ENCODE peak calls at places on chromosomes 6 and 20, in seven cellular contexts. One of them, this sample, is unnamed.

GRCh38 chr6:37074053-37074827 is 68.8 kb downstream of the FGD2 start:
- DNase-seq in GM12865: no peak
- DNase-seq in AG09319: no peak
- DNase-seq in cardiac fibroblast: peak
- DNase-seq in hepatocyte: peak
- DNase-seq in heart left ventricle: peak
- DNase-seq in fibroblast of lung: peak
- DNase-seq in this sample: no peak

GRCh38 chr6:107515955-107516354 is 26.0 kb downstream of the SOBP start:
- DNase-seq in GM12865: no peak
- DNase-seq in hepatocyte: no peak
- DNase-seq in heart left ventricle: no peak
- DNase-seq in AG09319: no peak
- DNase-seq in fibroblast of lung: no peak
- DNase-seq in cardiac fibroblast: no peak
- DNase-seq in this sample: no peak

GRCh38 chr6:54192993-54193392 is 81.8 kb downstream of the MLIP start:
- DNase-seq in hepatocyte: no peak
- DNase-seq in GM12865: no peak
- DNase-seq in AG09319: no peak
- DNase-seq in fibroblast of lung: peak
- DNase-seq in heart left ventricle: no peak
- DNase-seq in cardiac fibroblast: peak
- DNase-seq in this sample: no peak

GRCh38 chr20:61728786-61729365 is 336.8 kb downstream of the TAF4 start:
- DNase-seq in GM12865: no peak
- DNase-seq in cardiac fibroblast: no peak
- DNase-seq in hepatocyte: no peak
- DNase-seq in AG09319: no peak
- DNase-seq in heart left ventricle: no peak
- DNase-seq in fibroblast of lung: no peak
- DNase-seq in this sample: no peak

GRCh38 chr6:33886673-33887144 is 82.9 kb upstream of the MLN start:
- DNase-seq in hepatocyte: peak
- DNase-seq in GM12865: no peak
- DNase-seq in heart left ventricle: peak
- DNase-seq in fibroblast of lung: peak
- DNase-seq in cardiac fibroblast: peak
- DNase-seq in AG09319: no peak
- DNase-seq in this sample: no peak

GRCh38 chr20:31721408-31722332 is 998 bp downstream of the BCL2L1 start:
- DNase-seq in fibroblast of lung: no peak
- DNase-seq in AG09319: no peak
- DNase-seq in hepatocyte: no peak
- DNase-seq in GM12865: no peak
- DNase-seq in cardiac fibroblast: no peak
- DNase-seq in heart left ventricle: no peak
- DNase-seq in this sample: no peak

GRCh38 chr20:5531318-5532081 is 214.7 kb upstream of the PROKR2 start:
- DNase-seq in GM12865: no peak
- DNase-seq in fibroblast of lung: peak
- DNase-seq in heart left ventricle: no peak
- DNase-seq in hepatocyte: no peak
- DNase-seq in cardiac fibroblast: peak
- DNase-seq in AG09319: no peak
- DNase-seq in this sample: no peak

GRCh38 chr20:47164076-47164634 is 192.3 kb downstream of the ZMYND8 start:
- DNase-seq in heart left ventricle: no peak
- DNase-seq in GM12865: no peak
- DNase-seq in hepatocyte: no peak
- DNase-seq in fibroblast of lung: no peak
- DNase-seq in cardiac fibroblast: no peak
- DNase-seq in AG09319: no peak
- DNase-seq in this sample: no peak

GRCh38 chr6:37579444-37580067 is 79.9 kb upstream of the CCDC167 start:
- DNase-seq in cardiac fibroblast: no peak
- DNase-seq in fibroblast of lung: no peak
- DNase-seq in heart left ventricle: no peak
- DNase-seq in AG09319: no peak
- DNase-seq in hepatocyte: no peak
- DNase-seq in GM12865: no peak
- DNase-seq in this sample: no peak

GRCh38 chr6:108524528-108525218 is 36.0 kb upstream of the FOXO3 start:
- DNase-seq in heart left ventricle: no peak
- DNase-seq in cardiac fibroblast: no peak
- DNase-seq in AG09319: no peak
- DNase-seq in fibroblast of lung: no peak
- DNase-seq in hepatocyte: no peak
- DNase-seq in GM12865: no peak
- DNase-seq in this sample: no peak

GRCh38 chr20:38172344-38172743 is 7.3 kb upstream of the TGM2 start:
- DNase-seq in fibroblast of lung: no peak
- DNase-seq in hepatocyte: no peak
- DNase-seq in AG09319: no peak
- DNase-seq in cardiac fibroblast: peak
- DNase-seq in heart left ventricle: no peak
- DNase-seq in GM12865: no peak
- DNase-seq in this sample: no peak

GRCh38 chr20:59007758-59008511 is 881 bp upstream of the CTSZ start:
- DNase-seq in hepatocyte: no peak
- DNase-seq in heart left ventricle: peak
- DNase-seq in GM12865: peak
- DNase-seq in cardiac fibroblast: no peak
- DNase-seq in fibroblast of lung: no peak
- DNase-seq in AG09319: no peak
- DNase-seq in this sample: no peak

GRCh38 chr6:2970753-2971419 is 481 bp downstream of the SERPINB6 start:
- DNase-seq in heart left ventricle: peak
- DNase-seq in AG09319: no peak
- DNase-seq in cardiac fibroblast: peak
- DNase-seq in GM12865: peak
- DNase-seq in fibroblast of lung: peak
- DNase-seq in hepatocyte: peak
- DNase-seq in this sample: peak

GRCh38 chr6:30684386-30685156 is 1.9 kb downstream of the PPP1R18 start:
- DNase-seq in heart left ventricle: peak
- DNase-seq in hepatocyte: no peak
- DNase-seq in AG09319: no peak
- DNase-seq in GM12865: peak
- DNase-seq in cardiac fibroblast: peak
- DNase-seq in fibroblast of lung: peak
- DNase-seq in this sample: no peak

GRCh38 chr6:134074151-134074712 is 21.8 kb upstream of the SLC2A12 start:
- DNase-seq in fibroblast of lung: no peak
- DNase-seq in hepatocyte: no peak
- DNase-seq in GM12865: no peak
- DNase-seq in cardiac fibroblast: no peak
- DNase-seq in AG09319: no peak
- DNase-seq in heart left ventricle: no peak
- DNase-seq in this sample: no peak

GRCh38 chr6:23349521-23350147 is 776.4 kb upstream of the NRSN1 start:
- DNase-seq in GM12865: no peak
- DNase-seq in cardiac fibroblast: peak
- DNase-seq in AG09319: peak
- DNase-seq in fibroblast of lung: peak
- DNase-seq in hepatocyte: peak
- DNase-seq in heart left ventricle: no peak
- DNase-seq in this sample: peak

GRCh38 chr6:135145509-135145865 is 35.6 kb upstream of the MYB start:
- DNase-seq in hepatocyte: no peak
- DNase-seq in fibroblast of lung: no peak
- DNase-seq in AG09319: no peak
- DNase-seq in heart left ventricle: no peak
- DNase-seq in cardiac fibroblast: peak
- DNase-seq in GM12865: no peak
- DNase-seq in this sample: no peak

GRCh38 chr20:28562510-28562898 is 2695.0 kb upstream of the DEFB115 start:
- DNase-seq in AG09319: no peak
- DNase-seq in cardiac fibroblast: peak
- DNase-seq in heart left ventricle: no peak
- DNase-seq in fibroblast of lung: peak
- DNase-seq in hepatocyte: peak
- DNase-seq in GM12865: no peak
- DNase-seq in this sample: no peak

GRCh38 chr6:159134701-159135364 is 34.4 kb upstream of the FNDC1 start:
- DNase-seq in hepatocyte: peak
- DNase-seq in GM12865: peak
- DNase-seq in fibroblast of lung: peak
- DNase-seq in AG09319: no peak
- DNase-seq in cardiac fibroblast: peak
- DNase-seq in heart left ventricle: peak
- DNase-seq in this sample: peak

DNA sequence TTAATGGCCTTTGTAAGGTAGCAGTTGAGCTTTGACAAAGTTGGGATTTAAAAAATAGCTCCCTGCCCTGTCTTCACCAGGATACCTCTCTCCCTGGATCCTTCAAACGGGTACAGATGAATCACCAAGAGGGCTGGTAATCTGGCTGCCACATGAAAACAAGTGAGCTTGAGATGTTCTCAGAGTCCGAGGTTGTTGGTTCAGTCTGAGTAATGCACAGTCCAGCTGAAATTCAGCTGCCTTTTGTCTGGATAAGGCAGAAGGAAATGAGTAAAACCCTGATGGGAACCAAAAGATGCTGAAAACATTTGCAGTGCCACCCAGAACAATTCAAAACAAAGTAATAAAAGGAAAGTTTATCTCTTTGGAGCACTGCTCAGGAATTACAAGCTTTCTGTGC is 86.8 kb downstream of the GJA1 start:
- DNase-seq in fibroblast of lung: peak
- DNase-seq in hepatocyte: peak
- DNase-seq in heart left ventricle: no peak
- DNase-seq in AG09319: peak
- DNase-seq in GM12865: no peak
- DNase-seq in cardiac fibroblast: peak
- DNase-seq in this sample: no peak
- TF ChIP-seq CTCF in fibroblast of lung: no peak
- TF ChIP-seq CTCF in hepatocyte: no peak
- TF ChIP-seq CTCF in heart left ventricle: no peak
- TF ChIP-seq CTCF in AG09319: no peak
- TF ChIP-seq CTCF in GM12865: no peak
- TF ChIP-seq CTCF in cardiac fibroblast: no peak
- TF ChIP-seq CTCF in this sample: no peak

DNA sequence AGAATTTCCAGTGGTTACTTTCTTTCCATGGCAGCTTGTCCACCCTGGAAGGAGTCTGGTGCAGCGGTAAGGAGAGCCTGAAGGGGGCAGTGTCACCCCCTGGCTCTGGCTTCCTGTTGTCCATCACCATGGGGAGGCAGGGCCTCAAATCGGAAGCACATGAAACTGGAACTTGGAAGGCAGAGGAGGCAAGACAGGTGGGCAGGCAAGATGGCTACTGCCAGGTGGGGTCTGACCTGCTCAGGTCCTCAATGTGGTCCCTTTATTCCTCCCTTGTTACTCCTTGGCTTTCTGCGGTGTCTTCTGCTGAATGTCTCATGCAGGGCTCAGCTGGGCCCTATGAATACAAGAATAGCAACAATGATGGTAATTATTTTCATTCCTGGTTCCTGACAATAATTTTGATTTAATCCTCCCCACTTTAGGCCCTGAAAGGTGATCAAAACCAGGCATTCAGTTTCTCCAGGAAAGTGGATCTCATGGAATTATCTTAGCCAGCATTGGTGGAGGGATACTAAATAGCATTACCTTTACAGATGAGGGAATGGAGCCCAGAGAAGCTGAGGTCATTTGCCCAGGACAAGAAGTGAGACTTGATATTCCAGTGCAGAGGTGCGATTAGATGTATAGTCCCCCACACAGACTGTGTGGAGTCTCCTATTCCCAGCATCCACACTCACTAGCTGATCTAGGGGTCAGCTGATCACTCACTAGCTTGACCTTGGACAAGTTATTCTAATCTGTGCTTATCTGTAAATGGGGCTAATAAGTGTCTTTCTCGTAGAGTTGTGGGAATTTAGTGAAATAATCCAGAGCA is 17.6 kb upstream of the SNAI1 start:
- DNase-seq in cardiac fibroblast: peak
- DNase-seq in hepatocyte: peak
- DNase-seq in GM12865: peak
- DNase-seq in heart left ventricle: peak
- DNase-seq in AG09319: no peak
- DNase-seq in fibroblast of lung: no peak
- DNase-seq in this sample: peak
- TF ChIP-seq CTCF in cardiac fibroblast: peak
- TF ChIP-seq CTCF in hepatocyte: peak
- TF ChIP-seq CTCF in GM12865: peak
- TF ChIP-seq CTCF in heart left ventricle: peak
- TF ChIP-seq CTCF in AG09319: peak
- TF ChIP-seq CTCF in fibroblast of lung: peak
- TF ChIP-seq CTCF in this sample: peak

GRCh38 chr6:144809969-144810368 is 524.8 kb downstream of the UTRN start:
- DNase-seq in cardiac fibroblast: no peak
- DNase-seq in AG09319: no peak
- DNase-seq in heart left ventricle: no peak
- DNase-seq in fibroblast of lung: no peak
- DNase-seq in hepatocyte: no peak
- DNase-seq in GM12865: no peak
- DNase-seq in this sample: no peak

GRCh38 chr6:144809120-144809519 is 524.0 kb downstream of the UTRN start:
- DNase-seq in cardiac fibroblast: peak
- DNase-seq in fibroblast of lung: no peak
- DNase-seq in AG09319: no peak
- DNase-seq in heart left ventricle: no peak
- DNase-seq in hepatocyte: no peak
- DNase-seq in GM12865: no peak
- DNase-seq in this sample: no peak

GRCh38 chr6:144804246-144804790 is 519.2 kb downstream of the UTRN start:
- DNase-seq in hepatocyte: no peak
- DNase-seq in fibroblast of lung: no peak
- DNase-seq in heart left ventricle: no peak
- DNase-seq in cardiac fibroblast: no peak
- DNase-seq in AG09319: no peak
- DNase-seq in GM12865: no peak
- DNase-seq in this sample: no peak

GRCh38 chr6:144805049-144805448 is 519.9 kb downstream of the UTRN start:
- DNase-seq in hepatocyte: no peak
- DNase-seq in heart left ventricle: no peak
- DNase-seq in cardiac fibroblast: no peak
- DNase-seq in fibroblast of lung: no peak
- DNase-seq in GM12865: no peak
- DNase-seq in AG09319: no peak
- DNase-seq in this sample: no peak

GRCh38 chr6:144806222-144806621 is 521.1 kb downstream of the UTRN start:
- DNase-seq in hepatocyte: no peak
- DNase-seq in heart left ventricle: no peak
- DNase-seq in AG09319: no peak
- DNase-seq in GM12865: no peak
- DNase-seq in fibroblast of lung: no peak
- DNase-seq in cardiac fibroblast: no peak
- DNase-seq in this sample: no peak
- TF ChIP-seq CTCF in hepatocyte: no peak
- TF ChIP-seq CTCF in heart left ventricle: no peak
- TF ChIP-seq CTCF in AG09319: no peak
- TF ChIP-seq CTCF in GM12865: no peak
- TF ChIP-seq CTCF in fibroblast of lung: no peak
- TF ChIP-seq CTCF in cardiac fibroblast: no peak
- TF ChIP-seq CTCF in this sample: no peak

DNA sequence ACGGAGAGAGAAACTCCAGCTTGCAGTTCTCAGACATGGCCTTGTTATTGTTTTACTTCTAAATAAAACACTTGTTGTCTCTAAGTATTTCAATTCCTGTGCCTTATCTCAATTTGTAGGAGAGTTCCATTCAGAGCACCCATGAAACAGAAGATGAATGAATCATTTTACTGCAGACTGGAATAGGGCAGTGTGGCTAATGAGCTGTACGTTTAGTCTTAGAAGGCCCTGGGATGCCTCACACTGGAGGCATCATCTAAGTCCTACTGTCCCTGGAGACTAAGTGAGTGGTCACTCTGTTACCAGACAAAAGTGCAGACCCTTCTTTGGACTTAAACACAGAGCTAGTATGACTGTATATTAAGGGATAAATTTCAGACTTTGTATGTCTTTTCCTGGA is 167.6 kb upstream of the BMP2 start:
- DNase-seq in GM12865: no peak
- DNase-seq in fibroblast of lung: no peak
- DNase-seq in hepatocyte: no peak
- DNase-seq in AG09319: no peak
- DNase-seq in cardiac fibroblast: peak
- DNase-seq in heart left ventricle: no peak
- DNase-seq in this sample: no peak
- TF ChIP-seq CTCF in GM12865: no peak
- TF ChIP-seq CTCF in fibroblast of lung: no peak
- TF ChIP-seq CTCF in hepatocyte: no peak
- TF ChIP-seq CTCF in AG09319: no peak
- TF ChIP-seq CTCF in cardiac fibroblast: no peak
- TF ChIP-seq CTCF in heart left ventricle: no peak
- TF ChIP-seq CTCF in this sample: no peak